ENCODE peak calls at places on chromosome 19, in six cellular contexts. S is GM06990, J is thoracic aorta, U is right lobe of liver, R is MM.1S, O is neural crest cell. D is an unnamed sample.

GRCh38 chr19:42090687-42091086 is 14.7 kb downstream of the ZNF574 start:
- DNase-seq in S (no peak), J (no peak), U (no peak), R (peak; percentile 82), O (no peak), D (no peak)

GRCh38 chr19:13109361-13110098 is 6.9 kb upstream of the LYL1 start:
- DNase-seq in S (no peak), J (no peak), U (no peak), R (no peak), O (no peak), D (no peak)

GRCh38 chr19:47483200-47483599 is 819 bp downstream of the KPTN start:
- DNase-seq in S (no peak), J (no peak), U (no peak), R (no peak), O (no peak), D (no peak)

GRCh38 chr19:49560358-49560900 is 19.9 kb downstream of the NOSIP start:
- DNase-seq in S (no peak), J (no peak), U (no peak), R (no peak), O (no peak), D (no peak)

GRCh38 chr19:18543814-18544475 is 572 bp upstream of the FKBP8 start:
- DNase-seq in S (peak; percentile 59), J (no peak), U (peak; percentile 54), R (peak; percentile 94), O (no peak), D (no peak)

GRCh38 chr19:56866563-56866962 is 26.0 kb upstream of the PEG3 start:
- DNase-seq in S (no peak), J (no peak), U (no peak), R (no peak), O (no peak), D (no peak)

GRCh38 chr19:54533476-54533875 is 30.8 kb downstream of the LAIR2 start:
- DNase-seq in S (no peak), J (no peak), U (no peak), R (no peak), O (no peak), D (no peak)

GRCh38 chr19:12596927-12597548 is 13.6 kb downstream of the ZNF490 start:
- DNase-seq in S (no peak), J (no peak), U (peak; percentile 86), R (no peak), O (no peak), D (no peak)

GRCh38 chr19:17125052-17125727 is 49.6 kb downstream of the MYO9B start:
- DNase-seq in S (peak; percentile 26), J (no peak), U (no peak), R (peak; percentile 14), O (no peak), D (no peak)

GRCh38 chr19:2150794-2151338 is 500 bp downstream of the AP3D1 start:
- DNase-seq in S (peak; percentile 46), J (no peak), U (no peak), R (peak; percentile 24), O (peak; percentile 28), D (no peak)

GRCh38 chr19:44809856-44810554 is 1.1 kb downstream of the BCAM start:
- DNase-seq in S (no peak), J (no peak), U (no peak), R (no peak), O (no peak), D (no peak)

GRCh38 chr19:10091892-10092641 is 6.0 kb downstream of the SHFL start:
- DNase-seq in S (no peak), J (no peak), U (no peak), R (no peak), O (no peak), D (no peak)

GRCh38 chr19:44841255-44841654 is 4.8 kb upstream of the NECTIN2 start:
- DNase-seq in S (no peak), J (no peak), U (no peak), R (no peak), O (no peak), D (no peak)

GRCh38 chr19:47111081-47111589 is 2.4 kb downstream of the ZC3H4 start:
- DNase-seq in S (peak; percentile 60), J (no peak), U (peak; percentile 43), R (peak; percentile 45), O (no peak), D (peak; percentile 41)

GRCh38 chr19:42185281-42185680 is 32.2 kb downstream of the DEDD2 start:
- DNase-seq in S (no peak), J (no peak), U (no peak), R (peak; percentile 77), O (no peak), D (no peak)

GRCh38 chr19:49801966-49802661 is 11.0 kb downstream of the FUZ start:
- DNase-seq in S (no peak), J (peak; percentile 75), U (no peak), R (no peak), O (peak; percentile 33), D (no peak)

GRCh38 chr19:55578761-55579747 is 1.6 kb downstream of the ZNF579 start:
- DNase-seq in S (no peak), J (no peak), U (no peak), R (no peak), O (no peak), D (no peak)

GRCh38 chr19:55013596-55013995 is 24.5 kb downstream of the GP6 start:
- DNase-seq in S (no peak), J (no peak), U (no peak), R (no peak), O (no peak), D (no peak)

GRCh38 chr19:47229674-47230121 is 1.3 kb downstream of the BBC3 start:
- DNase-seq in S (no peak), J (no peak), U (no peak), R (peak; percentile 37), O (no peak), D (peak; percentile 25)

GRCh38 chr19:19530423-19530804 is 1.7 kb downstream of the YJEFN3 start:
- DNase-seq in S (no peak), J (no peak), U (no peak), R (no peak), O (no peak), D (no peak)

GRCh38 chr19:47228937-47229673 is 1.9 kb downstream of the BBC3 start:
- DNase-seq in S (peak; percentile 38), J (no peak), U (no peak), R (no peak), O (no peak), D (no peak)

GRCh38 chr19:20661150-20661819 is at the start of gene ZNF626:
- DNase-seq in S (peak; percentile 32), J (peak; percentile 98), U (peak; percentile 92), R (peak; percentile 49), O (peak; percentile 86), D (peak; percentile 80)

GRCh38 chr19:10120538-10121198 is 969 bp upstream of the EIF3G start:
- DNase-seq in S (no peak), J (no peak), U (no peak), R (no peak), O (no peak), D (no peak)

GRCh38 chr19:7500811-7501450 is 12.1 kb upstream of the PEX11G start:
- DNase-seq in S (no peak), J (no peak), U (peak; percentile 58), R (no peak), O (peak; percentile 69), D (no peak)

GRCh38 chr19:33193864-33194362 is at the start of gene LRP3:
- DNase-seq in S (no peak), J (no peak), U (peak; percentile 75), R (no peak), O (peak; percentile 43), D (no peak)

GRCh38 chr19:17966115-17966455 is 822 bp upstream of the KCNN1 start:
- DNase-seq in S (no peak), J (no peak), U (no peak), R (no peak), O (no peak), D (no peak)

GRCh38 chr19:51103811-51104470 is 4.3 kb downstream of the CTU1 start:
- DNase-seq in S (no peak), J (no peak), U (no peak), R (no peak), O (no peak), D (no peak)

GRCh38 chr19:2624537-2625091 is 77.9 kb downstream of the GNG7 start:
- DNase-seq in S (peak; percentile 77), J (no peak), U (peak; percentile 76), R (no peak), O (no peak), D (no peak)

GRCh38 chr19:9070066-9070465 is 16.8 kb upstream of the OR1M1 start:
- DNase-seq in S (no peak), J (no peak), U (no peak), R (no peak), O (no peak), D (no peak)

GRCh38 chr19:41023193-41023592 is 32.1 kb downstream of the CYP2B6 start:
- DNase-seq in S (no peak), J (no peak), U (no peak), R (no peak), O (no peak), D (no peak)

GRCh38 chr19:4233282-4233853 is 4.0 kb downstream of the EBI3 start:
- DNase-seq in S (peak; percentile 68), J (no peak), U (peak; percentile 52), R (peak; percentile 54), O (peak; percentile 74), D (peak; percentile 71)

GRCh38 chr19:45103200-45103624 is 10.2 kb downstream of the PPP1R37 start:
- DNase-seq in S (no peak), J (no peak), U (no peak), R (no peak), O (no peak), D (no peak)

GRCh38 chr19:46716013-46716671 is 772 bp downstream of the PRKD2 start:
- DNase-seq in S (no peak), J (no peak), U (no peak), R (no peak), O (peak; percentile 51), D (no peak)

GRCh38 chr19:49475995-49476880 is 2.2 kb downstream of the FLT3LG start:
- DNase-seq in S (no peak), J (no peak), U (no peak), R (no peak), O (peak; percentile 78), D (no peak)

GRCh38 chr19:40217027-40217810 is 965 bp downstream of the TTC9B start:
- DNase-seq in S (no peak), J (no peak), U (peak; percentile 49), R (no peak), O (no peak), D (no peak)

GRCh38 chr19:38792250-38793111 is 3.5 kb downstream of the LGALS7B start:
- DNase-seq in S (peak; percentile 66), J (no peak), U (no peak), R (no peak), O (no peak), D (peak; percentile 63)
- TF ChIP-seq CTCF in S (peak; percentile 29), J (peak; percentile 23), U (no peak), R (no peak), O (peak; percentile 22), D (no peak)

GRCh38 chr19:35545855-35546381 is 492 bp downstream of the TMEM147 start:
- DNase-seq in S (peak; percentile 77), J (no peak), U (peak; percentile 70), R (peak; percentile 52), O (no peak), D (no peak)
- TF ChIP-seq CTCF in S (no peak), J (no peak), U (no peak), R (no peak), O (no peak), D (no peak)

GRCh38 chr19:14577885-14578427 is 4.9 kb upstream of the CLEC17A start:
- DNase-seq in S (peak; percentile 72), J (no peak), U (no peak), R (no peak), O (no peak), D (peak; percentile 52)
- TF ChIP-seq CTCF in S (no peak), J (no peak), U (no peak), R (no peak), O (no peak), D (no peak)

GRCh38 chr19:5823579-5824281 is 15.8 kb downstream of the FUT6 start:
- DNase-seq in S (no peak), J (no peak), U (peak; percentile 66), R (no peak), O (peak; percentile 36), D (no peak)
- TF ChIP-seq CTCF in S (no peak), J (no peak), U (peak; percentile 45), R (peak; percentile 32), O (peak; percentile 20), D (no peak)